ENCODE peak calls at places on chromosomes 13 and 19, in four cellular contexts. I, U, E and B are unnamed samples.

GRCh38 chr13:85528578-85529215 is 270.5 kb downstream of the SLITRK6 start:
- DNase-seq in I (no peak), U (no peak), E (no peak), B (no peak)

GRCh38 chr19:18601875-18602274 is 4.7 kb downstream of the CRLF1 start:
- DNase-seq in I (no peak), U (no peak), E (no peak), B (no peak)

GRCh38 chr13:28059214-28059613 is 41.2 kb downstream of the FLT3 start:
- DNase-seq in I (no peak), U (peak), E (no peak), B (no peak)

GRCh38 chr13:31638577-31638976 is 100.7 kb upstream of the RXFP2 start:
- DNase-seq in I (no peak), U (no peak), E (no peak), B (no peak)

GRCh38 chr13:35475960-35476943 is at the start of gene MAB21L1:
- DNase-seq in I (peak), U (no peak), E (no peak), B (peak)

GRCh38 chr19:33621065-33621785 is 528 bp upstream of the CHST8 start:
- DNase-seq in I (peak), U (no peak), E (no peak), B (no peak)

GRCh38 chr13:111846396-111847174 is 220.4 kb upstream of the SOX1 start:
- DNase-seq in I (no peak), U (no peak), E (no peak), B (no peak)

GRCh38 chr13:99308481-99309087 is 1.4 kb upstream of the GPR183 start:
- DNase-seq in I (no peak), U (no peak), E (no peak), B (no peak)

GRCh38 chr13:46551410-46552301 is 1.3 kb upstream of the LRCH1 start:
- DNase-seq in I (peak), U (peak), E (peak), B (peak)

GRCh38 chr13:57627663-57628062 is 3.9 kb upstream of the PCDH17 start:
- DNase-seq in I (no peak), U (no peak), E (no peak), B (no peak)

GRCh38 chr19:40714519-40715299 is 2.0 kb downstream of the COQ8B start:
- DNase-seq in I (peak), U (peak), E (peak), B (peak)

GRCh38 chr13:23728807-23729206 is 158.6 kb downstream of the TNFRSF19 start:
- DNase-seq in I (no peak), U (no peak), E (no peak), B (peak)

GRCh38 chr13:113468461-113469147 is 15.3 kb upstream of the ADPRHL1 start:
- DNase-seq in I (no peak), U (no peak), E (no peak), B (no peak)

GRCh38 chr13:110711778-110712070 is 1.8 kb upstream of the ING1 start:
- DNase-seq in I (no peak), U (no peak), E (no peak), B (no peak)

GRCh38 chr13:46995874-46996273 is 99.0 kb upstream of the HTR2A start:
- DNase-seq in I (no peak), U (no peak), E (no peak), B (no peak)

GRCh38 chr19:41083516-41083915 is 4.7 kb upstream of the CYP2A13 start:
- DNase-seq in I (no peak), U (no peak), E (no peak), B (no peak)

GRCh38 chr19:2766594-2767372 is 16.3 kb downstream of the SGTA start:
- DNase-seq in I (no peak), U (no peak), E (no peak), B (no peak)

GRCh38 chr13:27289016-27289665 is 18.5 kb downstream of the RASL11A start:
- DNase-seq in I (no peak), U (no peak), E (no peak), B (no peak)

GRCh38 chr13:83780201-83780600 is 102.1 kb downstream of the SLITRK1 start:
- DNase-seq in I (no peak), U (peak), E (no peak), B (no peak)

GRCh38 chr13:112150352-112150751 is 83.4 kb downstream of the SOX1 start:
- DNase-seq in I (no peak), U (no peak), E (no peak), B (no peak)

GRCh38 chr19:41903161-41903953 is 20.4 kb downstream of the ARHGEF1 start:
- DNase-seq in I (no peak), U (no peak), E (no peak), B (no peak)

GRCh38 chr19:43983912-43984686 is at the start of gene ZNF155:
- DNase-seq in I (peak), U (peak), E (peak), B (peak)

GRCh38 chr19:13118424-13119193 is 545 bp downstream of the NACC1 start:
- DNase-seq in I (peak), U (peak), E (no peak), B (peak)

GRCh38 chr19:13117772-13118423 is at the start of gene NACC1:
- DNase-seq in I (peak), U (peak), E (peak), B (peak)

GRCh38 chr19:13117176-13117771 is 734 bp upstream of the TRMT1 start:
- DNase-seq in I (no peak), U (no peak), E (no peak), B (no peak)

GRCh38 chr19:13115936-13116281 is 631 bp downstream of the TRMT1 start:
- DNase-seq in I (no peak), U (no peak), E (no peak), B (no peak)

GRCh38 chr19:13116282-13117175 is at the start of gene TRMT1:
- DNase-seq in I (peak), U (peak), E (peak), B (peak)
- TF ChIP-seq POLR2A in I (no peak), U (peak), E (no peak), B (no peak)

GRCh38 chr19:51644636-51645271 is 1.9 kb downstream of the SIGLEC14 start:
- DNase-seq in I (no peak), U (no peak), E (no peak), B (no peak)
- H3K4me3 ChIP-seq in I (peak), U (no peak), E (no peak), B (no peak)

GRCh38 chr19:50660083-50660366 is 10.8 kb downstream of the C19orf81 start:
- DNase-seq in I (no peak), U (no peak), E (no peak), B (no peak)

GRCh38 chr19:50658438-50659317 is 9.4 kb downstream of the C19orf81 start:
- DNase-seq in I (no peak), U (peak), E (peak), B (peak)

GRCh38 chr19:50657222-50657669 is 8.0 kb downstream of the C19orf81 start:
- DNase-seq in I (no peak), U (no peak), E (no peak), B (no peak)

GRCh38 chr19:50659318-50660082 is 10.3 kb downstream of the C19orf81 start:
- DNase-seq in I (no peak), U (no peak), E (no peak), B (no peak)

GRCh38 chr19:50657672-50658437 is 8.6 kb downstream of the C19orf81 start:
- DNase-seq in I (peak), U (peak), E (peak), B (peak)
- TF ChIP-seq POLR2A in I (no peak), U (no peak), E (no peak), B (no peak)

GRCh38 chr19:37007587-37008220 is 70.5 kb upstream of the ZNF420 start:
- DNase-seq in I (peak), U (peak), E (no peak), B (peak)
- H3K4me3 ChIP-seq in I (peak), U (no peak), E (no peak), B (peak)

GRCh38 chr19:55476100-55476775 is at the start of gene ZNF628:
- DNase-seq in I (peak), U (peak), E (peak), B (peak)
- TF ChIP-seq POLR2A in I (peak), U (peak), E (no peak), B (peak)

GRCh38 chr19:49680473-49681351 is 3.6 kb downstream of the PRMT1 start:
- DNase-seq in I (peak), U (peak), E (peak), B (peak)
- H3K4me3 ChIP-seq in I (peak), U (no peak), E (no peak), B (no peak)

DNA sequence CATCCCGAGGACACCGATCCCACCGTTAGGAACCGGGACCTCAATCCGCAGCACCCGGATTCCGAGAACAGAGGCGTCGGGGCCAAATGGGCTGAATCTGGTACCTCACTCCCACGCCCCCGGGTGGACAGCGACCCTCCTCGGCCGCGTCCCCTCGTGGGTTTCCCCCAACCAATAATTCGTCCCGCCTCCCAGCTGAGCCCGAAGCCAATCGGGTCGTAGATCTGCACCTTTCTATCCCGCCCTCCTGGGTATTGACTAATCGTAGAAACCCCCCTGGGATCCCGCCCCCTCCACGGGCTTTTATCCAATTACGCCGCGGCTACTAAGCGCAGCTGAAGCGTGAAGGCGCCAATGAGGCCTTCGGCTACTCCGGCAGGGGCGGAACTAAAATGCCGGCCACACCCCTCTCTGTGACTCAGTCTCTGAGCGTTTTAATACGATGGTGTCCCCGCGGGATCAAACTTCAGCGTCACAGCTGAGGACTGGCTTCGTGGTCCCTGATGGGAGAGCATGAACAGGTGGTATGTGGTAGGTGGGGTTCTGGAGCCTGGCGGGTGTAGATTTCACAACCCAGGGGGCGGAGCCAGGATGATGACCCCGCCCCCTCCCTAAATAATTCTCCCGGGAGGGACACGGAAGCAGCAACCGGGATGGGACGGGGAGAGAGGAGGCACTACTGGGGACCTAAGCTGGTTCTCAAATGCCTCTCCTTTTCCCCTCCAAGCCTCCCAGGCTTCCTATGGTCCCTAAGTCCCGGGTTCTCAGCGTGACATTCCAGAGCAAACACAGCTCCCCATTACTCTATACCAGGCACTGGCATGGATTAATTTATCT is at the start of the genes CCDC159 and TMEM205:
- DNase-seq in I (peak), U (peak), E (peak), B (peak)
- TF ChIP-seq POLR2A in I (peak), U (peak), E (no peak), B (peak)